ENCODE peak calls at places on chromosomes 1 and 21, in four cellular contexts. One of them, this sample, is unnamed.

GRCh38 chr1:246782120-246782900 is 58.1 kb downstream of the SCCPDH start:
- DNase-seq in GM12878: peak
- DNase-seq in K562: no peak
- DNase-seq in H1: no peak
- DNase-seq in this sample: peak

GRCh38 chr1:119141020-119141424 is 569 bp upstream of the WARS2 start:
- DNase-seq in GM12878: peak
- DNase-seq in H1: no peak
- DNase-seq in K562: no peak
- DNase-seq in this sample: no peak

GRCh38 chr1:62198781-62199125 is 4.1 kb downstream of the L1TD1 start:
- DNase-seq in K562: no peak
- DNase-seq in H1: no peak
- DNase-seq in GM12878: no peak
- DNase-seq in this sample: no peak

GRCh38 chr1:21603177-21604138 is 65.7 kb downstream of the RAP1GAP start:
- DNase-seq in K562: no peak
- DNase-seq in GM12878: no peak
- DNase-seq in H1: no peak
- DNase-seq in this sample: no peak

GRCh38 chr1:22118291-22118992 is 24.5 kb downstream of the WNT4 start:
- DNase-seq in H1: no peak
- DNase-seq in GM12878: no peak
- DNase-seq in K562: no peak
- DNase-seq in this sample: no peak

GRCh38 chr21:45319461-45320211 is 31.9 kb upstream of the POFUT2 start:
- DNase-seq in H1: no peak
- DNase-seq in GM12878: no peak
- DNase-seq in K562: no peak
- DNase-seq in this sample: peak

GRCh38 chr1:54679706-54680105 is 36.0 kb upstream of the TTC4 start:
- DNase-seq in K562: no peak
- DNase-seq in H1: no peak
- DNase-seq in GM12878: no peak
- DNase-seq in this sample: no peak

GRCh38 chr1:10663668-10664035 is 132.8 kb downstream of the CASZ1 start:
- DNase-seq in GM12878: no peak
- DNase-seq in H1: no peak
- DNase-seq in K562: no peak
- DNase-seq in this sample: peak

GRCh38 chr1:206717237-206717989 is 32.7 kb downstream of the MAPKAPK2 start:
- DNase-seq in K562: no peak
- DNase-seq in H1: no peak
- DNase-seq in GM12878: peak
- DNase-seq in this sample: no peak

GRCh38 chr1:87284456-87285240 is 44.0 kb upstream of the LMO4 start:
- DNase-seq in K562: no peak
- DNase-seq in H1: no peak
- DNase-seq in GM12878: no peak
- DNase-seq in this sample: peak

GRCh38 chr21:34928637-34929036 is 120.5 kb downstream of the RUNX1 start:
- DNase-seq in GM12878: no peak
- DNase-seq in K562: no peak
- DNase-seq in H1: no peak
- DNase-seq in this sample: no peak

GRCh38 chr1:164575356-164575755 is 16.4 kb downstream of the PBX1 start:
- DNase-seq in GM12878: no peak
- DNase-seq in K562: no peak
- DNase-seq in H1: no peak
- DNase-seq in this sample: no peak

GRCh38 chr1:204558467-204558866 is 42.3 kb downstream of the MDM4 start:
- DNase-seq in H1: no peak
- DNase-seq in GM12878: no peak
- DNase-seq in K562: no peak
- DNase-seq in this sample: no peak
- TF ChIP-seq CHD1 in H1: no peak
- TF ChIP-seq CHD1 in GM12878: no peak
- TF ChIP-seq CHD1 in K562: no peak
- TF ChIP-seq CHD1 in this sample: no peak

DNA sequence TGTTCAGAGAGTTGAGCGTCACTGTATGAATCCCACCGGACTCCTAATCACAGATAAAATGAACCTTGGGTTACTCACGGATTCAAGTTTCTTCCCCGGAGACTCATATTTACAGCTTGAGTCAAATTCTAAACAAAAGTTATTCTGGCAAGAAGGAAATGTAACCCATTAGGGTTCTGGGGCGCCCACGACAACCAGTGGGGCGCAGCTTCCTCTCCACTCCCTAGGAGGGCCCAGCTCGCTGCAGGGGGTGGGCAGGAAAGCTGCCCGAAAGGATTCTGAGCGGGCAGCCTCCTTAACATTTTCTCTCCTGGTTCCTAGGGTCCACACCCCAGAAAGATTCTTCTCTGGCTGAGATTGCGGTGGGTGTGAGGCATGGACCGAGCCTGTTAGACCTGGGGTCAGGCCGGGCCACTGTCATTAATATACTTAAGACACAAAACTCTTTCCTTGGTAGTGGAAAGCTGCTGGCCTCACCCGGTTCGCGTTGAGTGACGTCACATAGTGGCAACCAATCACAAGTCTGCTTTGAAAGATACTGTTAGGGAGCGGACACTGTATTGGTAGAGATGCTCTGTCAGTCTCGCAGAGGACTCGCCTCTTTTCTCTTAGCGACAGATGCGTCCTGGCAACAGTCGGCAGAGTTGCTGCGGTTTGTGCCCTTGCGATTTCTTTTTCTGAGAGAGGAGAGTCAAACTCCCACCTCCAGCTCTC is 13.6 kb upstream of the MCOLN3 start:
- DNase-seq in K562: peak
- DNase-seq in H1: peak
- DNase-seq in GM12878: peak
- DNase-seq in this sample: peak
- TF ChIP-seq POLR2A in K562: no peak
- TF ChIP-seq POLR2A in H1: no peak
- TF ChIP-seq POLR2A in GM12878: no peak
- TF ChIP-seq POLR2A in this sample: no peak

DNA sequence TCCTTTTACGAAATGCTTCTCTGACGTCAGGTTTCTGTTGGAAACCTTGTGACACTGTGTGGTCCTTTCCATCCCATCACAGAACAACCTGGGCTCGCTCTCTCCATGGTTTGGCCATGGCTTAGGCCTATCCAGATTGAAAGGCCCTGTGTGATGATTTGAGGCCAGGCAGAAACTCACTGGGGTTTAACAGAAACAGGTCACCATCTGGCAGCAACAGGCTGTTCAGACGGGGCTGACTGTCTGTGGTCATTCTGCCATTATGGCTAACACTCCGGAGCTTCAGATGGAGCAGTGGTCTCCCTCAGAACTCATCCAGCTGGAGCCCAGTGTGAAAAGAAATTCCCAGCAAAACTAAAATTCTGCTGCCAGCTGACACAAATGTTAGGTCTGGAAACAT is 9.3 kb downstream of the PLEKHM2 start:
- DNase-seq in GM12878: no peak
- DNase-seq in K562: no peak
- DNase-seq in H1: no peak
- DNase-seq in this sample: no peak
- TF ChIP-seq CHD1 in GM12878: no peak
- TF ChIP-seq CHD1 in K562: no peak
- TF ChIP-seq CHD1 in H1: no peak
- TF ChIP-seq CHD1 in this sample: no peak

DNA sequence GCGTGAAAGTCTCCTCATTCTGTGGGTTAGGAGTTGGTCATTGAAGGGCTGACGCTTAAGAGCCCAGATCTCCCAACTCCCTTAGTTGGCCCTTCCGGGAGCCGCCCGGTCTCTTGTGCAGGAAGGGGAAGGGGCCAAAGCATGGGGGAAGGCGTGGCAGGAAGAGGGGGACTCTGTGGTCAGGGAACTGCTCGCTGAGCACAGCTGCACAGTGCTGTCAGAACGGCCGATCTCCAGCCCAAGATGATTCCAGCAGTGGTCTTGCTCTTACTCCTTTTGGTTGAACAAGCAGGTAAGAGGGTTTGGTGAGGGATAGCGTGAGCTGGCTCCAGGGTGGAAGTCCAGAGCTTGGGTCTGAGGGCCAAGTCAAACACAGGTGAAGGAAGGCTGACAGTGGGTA is at the start of gene FCER1G:
- DNase-seq in K562: no peak
- DNase-seq in H1: no peak
- DNase-seq in GM12878: no peak
- DNase-seq in this sample: no peak
- TF ChIP-seq POLR2A in K562: peak
- TF ChIP-seq POLR2A in H1: no peak
- TF ChIP-seq POLR2A in GM12878: peak
- TF ChIP-seq POLR2A in this sample: no peak

DNA sequence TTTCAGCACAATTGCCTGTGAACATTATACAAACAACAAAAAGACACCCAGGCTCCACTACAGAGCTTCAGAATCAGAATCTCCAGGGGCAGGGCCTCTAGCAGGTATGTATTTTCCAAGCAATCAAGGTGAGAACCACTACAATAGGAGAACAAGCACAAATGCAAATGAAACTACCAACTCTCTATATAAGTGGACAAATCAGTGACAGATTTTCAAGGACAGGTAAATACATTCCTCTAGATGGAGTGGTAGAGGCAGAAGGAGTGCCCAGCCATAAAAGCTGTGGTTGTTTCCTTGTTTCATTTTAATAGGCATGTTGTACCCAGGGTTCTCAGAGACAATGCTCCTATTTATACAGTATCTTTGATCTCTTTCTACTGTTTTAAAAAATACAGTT is 20.1 kb upstream of the CCDC17 start:
- DNase-seq in H1: no peak
- DNase-seq in K562: no peak
- DNase-seq in GM12878: no peak
- DNase-seq in this sample: no peak
- TF ChIP-seq CHD1 in H1: no peak
- TF ChIP-seq CHD1 in K562: no peak
- TF ChIP-seq CHD1 in GM12878: no peak
- TF ChIP-seq CHD1 in this sample: no peak

DNA sequence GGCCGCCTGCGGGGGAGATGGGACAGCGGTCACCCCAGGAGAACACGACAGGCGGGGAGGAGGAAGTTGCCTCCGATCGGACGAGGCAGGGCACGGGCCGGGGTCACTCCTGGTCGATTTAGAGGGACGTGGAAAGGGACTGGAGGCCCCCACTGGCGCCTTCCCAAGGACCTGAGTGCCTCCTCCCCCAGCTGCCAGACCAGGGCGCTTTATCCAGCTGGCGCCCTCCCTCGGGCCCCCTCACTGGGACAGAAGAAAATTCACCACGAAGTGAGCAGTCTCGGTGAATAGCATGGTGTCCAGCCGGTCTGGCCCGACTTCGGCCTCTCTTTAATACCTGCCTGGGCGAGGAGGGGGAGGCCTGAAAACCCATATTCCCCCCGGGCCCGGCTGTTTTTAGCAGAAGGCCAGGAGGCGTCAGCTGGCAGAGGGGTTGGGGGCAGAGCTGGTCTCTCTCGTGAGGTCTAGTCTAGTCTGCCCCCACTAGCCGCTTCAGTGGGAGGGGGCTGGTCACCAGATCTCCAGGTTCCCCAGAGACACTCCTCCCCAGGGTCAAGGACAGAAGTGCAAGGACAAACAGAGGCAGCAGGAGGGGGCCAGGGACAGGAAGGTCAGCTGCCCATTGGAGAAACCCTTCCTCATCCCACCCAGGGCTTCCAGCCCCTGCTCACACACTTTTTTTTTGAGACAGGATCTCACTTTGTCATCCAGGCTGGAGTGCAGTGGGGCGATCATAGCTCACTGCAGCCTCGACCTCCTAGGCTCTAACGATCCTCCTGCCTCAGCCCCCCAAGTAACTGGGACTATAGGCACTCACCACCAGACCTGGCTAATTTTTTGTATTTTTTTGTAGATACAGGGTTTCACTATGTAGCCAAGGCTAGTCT is 10.2 kb downstream of the FAM229A start:
- DNase-seq in H1: no peak
- DNase-seq in GM12878: no peak
- DNase-seq in K562: no peak
- DNase-seq in this sample: peak
- TF ChIP-seq POLR2A in H1: no peak
- TF ChIP-seq POLR2A in GM12878: no peak
- TF ChIP-seq POLR2A in K562: peak
- TF ChIP-seq POLR2A in this sample: no peak

DNA sequence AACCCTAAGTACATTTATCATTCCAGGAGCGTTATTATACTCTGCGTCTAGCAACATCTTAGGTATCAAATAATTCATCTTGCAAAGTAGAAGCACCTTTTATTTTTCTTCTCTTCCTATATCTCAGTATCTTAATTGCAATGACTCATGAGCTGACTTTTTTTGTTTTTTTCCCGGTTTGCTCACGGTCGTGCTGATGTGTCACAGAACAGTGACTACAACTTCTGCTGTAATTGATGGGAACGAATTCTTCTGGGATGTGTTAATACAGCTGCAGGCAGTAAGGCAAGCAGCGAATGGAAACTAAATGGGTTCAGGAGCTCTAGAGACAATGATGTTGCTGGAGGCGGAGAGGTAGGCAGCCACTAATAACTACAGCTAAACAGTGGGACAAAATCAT is 89.8 kb upstream of the TMPRSS15 start:
- DNase-seq in K562: no peak
- DNase-seq in GM12878: no peak
- DNase-seq in H1: no peak
- DNase-seq in this sample: no peak
- TF ChIP-seq CHD1 in K562: no peak
- TF ChIP-seq CHD1 in GM12878: no peak
- TF ChIP-seq CHD1 in H1: no peak
- TF ChIP-seq CHD1 in this sample: no peak